ENCODE peak calls at places on chromosomes 2 and 18, in five cellular contexts. One of them, this sample, is unnamed.

GRCh38 chr2:28312307-28313278 is 80.1 kb upstream of the FOSL2 start:
- DNase-seq in K562: no peak
- DNase-seq in SK-N-SH: no peak
- DNase-seq in Panc1: no peak
- DNase-seq in sigmoid colon: no peak
- DNase-seq in this sample: no peak

GRCh38 chr18:35073186-35074105 is 32.2 kb downstream of the MAPRE2 start:
- DNase-seq in K562: no peak
- DNase-seq in sigmoid colon: no peak
- DNase-seq in SK-N-SH: no peak
- DNase-seq in Panc1: no peak
- DNase-seq in this sample: no peak

GRCh38 chr18:22019193-22019592 is 150.2 kb upstream of the GATA6 start:
- DNase-seq in sigmoid colon: no peak
- DNase-seq in SK-N-SH: no peak
- DNase-seq in Panc1: no peak
- DNase-seq in K562: no peak
- DNase-seq in this sample: no peak

GRCh38 chr2:189442468-189442867 is 1.2 kb downstream of the WDR75 start:
- DNase-seq in K562: no peak
- DNase-seq in SK-N-SH: no peak
- DNase-seq in sigmoid colon: no peak
- DNase-seq in Panc1: no peak
- DNase-seq in this sample: no peak

GRCh38 chr2:20049631-20050030 is 1.8 kb downstream of the LAPTM4A start:
- DNase-seq in sigmoid colon: no peak
- DNase-seq in SK-N-SH: no peak
- DNase-seq in Panc1: no peak
- DNase-seq in K562: no peak
- DNase-seq in this sample: peak; percentile 48

GRCh38 chr2:141927536-141927935 is 203.3 kb downstream of the LRP1B start:
- DNase-seq in SK-N-SH: no peak
- DNase-seq in sigmoid colon: no peak
- DNase-seq in Panc1: no peak
- DNase-seq in K562: no peak
- DNase-seq in this sample: no peak

GRCh38 chr2:115389024-115389423 is 946.6 kb downstream of the DPP10 start:
- DNase-seq in Panc1: no peak
- DNase-seq in K562: no peak
- DNase-seq in SK-N-SH: no peak
- DNase-seq in sigmoid colon: no peak
- DNase-seq in this sample: no peak

GRCh38 chr2:196823750-196824149 is 14.6 kb upstream of the C2orf66 start:
- DNase-seq in SK-N-SH: no peak
- DNase-seq in sigmoid colon: no peak
- DNase-seq in Panc1: peak; percentile 22
- DNase-seq in K562: no peak
- DNase-seq in this sample: no peak

GRCh38 chr2:128727404-128727803 is 408.7 kb upstream of the HS6ST1 start:
- DNase-seq in Panc1: no peak
- DNase-seq in SK-N-SH: no peak
- DNase-seq in sigmoid colon: no peak
- DNase-seq in K562: no peak
- DNase-seq in this sample: no peak

GRCh38 chr2:79882548-79882947 is 369.7 kb downstream of the CTNNA2 start:
- DNase-seq in sigmoid colon: no peak
- DNase-seq in SK-N-SH: no peak
- DNase-seq in Panc1: no peak
- DNase-seq in K562: no peak
- DNase-seq in this sample: no peak

GRCh38 chr2:127053731-127054603 is 53.0 kb downstream of the BIN1 start:
- DNase-seq in sigmoid colon: peak; percentile 64
- DNase-seq in SK-N-SH: peak; percentile 52
- DNase-seq in Panc1: no peak
- DNase-seq in K562: no peak
- DNase-seq in this sample: no peak

GRCh38 chr2:156189584-156189983 is 142.9 kb downstream of the NR4A2 start:
- DNase-seq in Panc1: no peak
- DNase-seq in K562: no peak
- DNase-seq in SK-N-SH: no peak
- DNase-seq in sigmoid colon: no peak
- DNase-seq in this sample: no peak

GRCh38 chr18:77635858-77636257 is 386.2 kb downstream of the GALR1 start:
- DNase-seq in SK-N-SH: no peak
- DNase-seq in K562: no peak
- DNase-seq in Panc1: no peak
- DNase-seq in sigmoid colon: no peak
- DNase-seq in this sample: no peak

GRCh38 chr18:43970656-43971055 is 693.4 kb upstream of the SYT4 start:
- DNase-seq in sigmoid colon: no peak
- DNase-seq in SK-N-SH: no peak
- DNase-seq in Panc1: no peak
- DNase-seq in K562: no peak
- DNase-seq in this sample: peak; percentile 2

GRCh38 chr2:26562811-26563645 is 78.1 kb downstream of the CIB4 start:
- DNase-seq in Panc1: no peak
- DNase-seq in K562: no peak
- DNase-seq in sigmoid colon: peak; percentile 68
- DNase-seq in SK-N-SH: no peak
- DNase-seq in this sample: peak; percentile 44

GRCh38 chr2:200471324-200471848 is 38.5 kb downstream of the KCTD18 start:
- DNase-seq in Panc1: no peak
- DNase-seq in SK-N-SH: peak; percentile 71
- DNase-seq in K562: peak; percentile 39
- DNase-seq in sigmoid colon: no peak
- DNase-seq in this sample: peak; percentile 70

GRCh38 chr18:48905541-48905940 is 45.2 kb downstream of the SMAD7 start:
- DNase-seq in SK-N-SH: no peak
- DNase-seq in sigmoid colon: no peak
- DNase-seq in K562: no peak
- DNase-seq in Panc1: no peak
- DNase-seq in this sample: no peak

GRCh38 chr18:3340682-3341097 is 78.8 kb downstream of the MYL12B start:
- DNase-seq in sigmoid colon: no peak
- DNase-seq in SK-N-SH: no peak
- DNase-seq in K562: peak; percentile 34
- DNase-seq in Panc1: no peak
- DNase-seq in this sample: no peak

GRCh38 chr2:197137826-197138480 is 172.6 kb downstream of the ANKRD44 start:
- DNase-seq in SK-N-SH: no peak
- DNase-seq in Panc1: peak; percentile 39
- DNase-seq in sigmoid colon: no peak
- DNase-seq in K562: no peak
- DNase-seq in this sample: no peak

GRCh38 chr18:37701967-37702366 is 136.4 kb upstream of the CELF4 start:
- DNase-seq in Panc1: no peak
- DNase-seq in K562: no peak
- DNase-seq in SK-N-SH: no peak
- DNase-seq in sigmoid colon: no peak
- DNase-seq in this sample: no peak

GRCh38 chr2:41283079-41283765 is 764.6 kb upstream of the PKDCC start:
- DNase-seq in Panc1: no peak
- DNase-seq in sigmoid colon: no peak
- DNase-seq in SK-N-SH: peak; percentile 12
- DNase-seq in K562: no peak
- DNase-seq in this sample: peak; percentile 36

GRCh38 chr2:119853777-119854399 is 94.2 kb downstream of the PTPN4 start:
- DNase-seq in SK-N-SH: no peak
- DNase-seq in K562: no peak
- DNase-seq in Panc1: no peak
- DNase-seq in sigmoid colon: no peak
- DNase-seq in this sample: peak; percentile 51

GRCh38 chr2:208595386-208596275 is 189.0 kb downstream of the PTH2R start:
- DNase-seq in SK-N-SH: no peak
- DNase-seq in Panc1: no peak
- DNase-seq in K562: peak; percentile 73
- DNase-seq in sigmoid colon: no peak
- DNase-seq in this sample: peak; percentile 17

GRCh38 chr2:173749315-173749714 is 215.9 kb downstream of the SP3 start:
- DNase-seq in sigmoid colon: no peak
- DNase-seq in K562: no peak
- DNase-seq in Panc1: peak; percentile 15
- DNase-seq in SK-N-SH: no peak
- DNase-seq in this sample: no peak

GRCh38 chr18:36856815-36857214 is 27.9 kb downstream of the KIAA1328 start:
- DNase-seq in sigmoid colon: no peak
- DNase-seq in SK-N-SH: no peak
- DNase-seq in Panc1: no peak
- DNase-seq in K562: no peak
- DNase-seq in this sample: no peak

GRCh38 chr2:161307676-161308075 is 549 bp upstream of the PSMD14 start:
- DNase-seq in Panc1: no peak
- DNase-seq in SK-N-SH: no peak
- DNase-seq in K562: no peak
- DNase-seq in sigmoid colon: no peak
- DNase-seq in this sample: no peak

GRCh38 chr2:193907561-193907960 is 1712.8 kb upstream of the TMEFF2 start:
- DNase-seq in SK-N-SH: no peak
- DNase-seq in K562: no peak
- DNase-seq in sigmoid colon: no peak
- DNase-seq in Panc1: no peak
- DNase-seq in this sample: no peak

GRCh38 chr2:132881540-132881939 is 211.5 kb upstream of the LYPD1 start:
- DNase-seq in SK-N-SH: no peak
- DNase-seq in K562: no peak
- DNase-seq in sigmoid colon: no peak
- DNase-seq in Panc1: no peak
- DNase-seq in this sample: no peak

GRCh38 chr18:24630346-24630880 is 170.0 kb downstream of the HRH4 start:
- DNase-seq in Panc1: no peak
- DNase-seq in K562: no peak
- DNase-seq in SK-N-SH: no peak
- DNase-seq in sigmoid colon: no peak
- DNase-seq in this sample: no peak

GRCh38 chr2:198471291-198471690 is 666.9 kb downstream of the PLCL1 start:
- DNase-seq in Panc1: no peak
- DNase-seq in sigmoid colon: no peak
- DNase-seq in K562: no peak
- DNase-seq in SK-N-SH: no peak
- DNase-seq in this sample: peak; percentile 53
- TF ChIP-seq CTCF in Panc1: peak; percentile 18
- TF ChIP-seq CTCF in sigmoid colon: no peak
- TF ChIP-seq CTCF in K562: no peak
- TF ChIP-seq CTCF in SK-N-SH: no peak
- TF ChIP-seq CTCF in this sample: peak; percentile 72

GRCh38 chr18:64171576-64171975 is 22.7 kb upstream of the LINC00305 start:
- DNase-seq in sigmoid colon: no peak
- DNase-seq in K562: no peak
- DNase-seq in SK-N-SH: no peak
- DNase-seq in Panc1: no peak
- DNase-seq in this sample: no peak

GRCh38 chr18:64167408-64167807 is 18.5 kb upstream of the LINC00305 start:
- DNase-seq in SK-N-SH: no peak
- DNase-seq in sigmoid colon: no peak
- DNase-seq in Panc1: no peak
- DNase-seq in K562: no peak
- DNase-seq in this sample: no peak

GRCh38 chr18:64164883-64165282 is 16.0 kb upstream of the LINC00305 start:
- DNase-seq in K562: no peak
- DNase-seq in SK-N-SH: no peak
- DNase-seq in Panc1: no peak
- DNase-seq in sigmoid colon: no peak
- DNase-seq in this sample: peak; percentile 43

DNA sequence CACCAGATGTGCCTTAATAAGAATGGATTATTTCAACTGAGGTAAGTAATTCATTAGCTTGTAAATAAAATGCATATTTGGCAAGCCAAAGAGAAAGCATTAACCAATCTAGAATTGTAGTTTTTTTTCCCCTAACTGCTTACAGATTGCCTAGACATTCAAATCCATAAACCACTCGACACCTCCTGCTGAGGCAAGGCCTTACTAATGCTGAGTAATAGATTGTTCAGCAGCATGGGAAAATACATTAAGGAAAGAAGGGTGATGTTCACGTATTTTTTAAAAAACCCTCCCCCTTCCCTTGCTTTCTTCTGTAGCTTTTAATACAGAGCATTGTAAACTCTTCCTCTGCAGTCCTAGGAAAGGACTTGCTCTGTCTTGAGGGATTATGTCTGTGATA is 17.0 kb upstream of the LINC00305 start:
- DNase-seq in Panc1: no peak
- DNase-seq in K562: no peak
- DNase-seq in sigmoid colon: no peak
- DNase-seq in SK-N-SH: no peak
- DNase-seq in this sample: no peak
- TF ChIP-seq POLR2AphosphoS5 in Panc1: no peak
- TF ChIP-seq POLR2AphosphoS5 in K562: no peak
- TF ChIP-seq POLR2AphosphoS5 in sigmoid colon: no peak
- TF ChIP-seq POLR2AphosphoS5 in SK-N-SH: no peak
- TF ChIP-seq POLR2AphosphoS5 in this sample: no peak

DNA sequence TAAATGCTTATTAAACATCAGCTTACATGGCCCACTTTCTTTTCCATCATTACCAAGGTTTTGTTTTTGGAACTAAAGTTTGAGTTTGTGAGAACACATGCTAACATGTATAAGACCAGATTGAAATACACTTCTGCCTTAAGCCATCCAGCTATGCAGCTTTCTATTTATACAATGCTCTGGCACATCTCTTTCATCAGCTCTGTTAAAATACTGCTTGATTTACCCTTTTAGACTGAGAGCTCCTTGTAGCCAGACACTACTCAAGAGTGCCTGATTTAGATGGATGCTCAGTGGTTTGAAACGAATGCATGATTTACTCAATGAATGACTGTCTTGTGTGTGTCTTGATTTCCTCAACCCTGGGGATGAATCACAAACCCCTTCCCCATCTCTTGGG is 392.5 kb downstream of the THSD7B start:
- DNase-seq in K562: no peak
- DNase-seq in sigmoid colon: no peak
- DNase-seq in Panc1: no peak
- DNase-seq in SK-N-SH: no peak
- DNase-seq in this sample: no peak
- TF ChIP-seq CTCF in K562: no peak
- TF ChIP-seq CTCF in sigmoid colon: no peak
- TF ChIP-seq CTCF in Panc1: no peak
- TF ChIP-seq CTCF in SK-N-SH: no peak
- TF ChIP-seq CTCF in this sample: no peak

DNA sequence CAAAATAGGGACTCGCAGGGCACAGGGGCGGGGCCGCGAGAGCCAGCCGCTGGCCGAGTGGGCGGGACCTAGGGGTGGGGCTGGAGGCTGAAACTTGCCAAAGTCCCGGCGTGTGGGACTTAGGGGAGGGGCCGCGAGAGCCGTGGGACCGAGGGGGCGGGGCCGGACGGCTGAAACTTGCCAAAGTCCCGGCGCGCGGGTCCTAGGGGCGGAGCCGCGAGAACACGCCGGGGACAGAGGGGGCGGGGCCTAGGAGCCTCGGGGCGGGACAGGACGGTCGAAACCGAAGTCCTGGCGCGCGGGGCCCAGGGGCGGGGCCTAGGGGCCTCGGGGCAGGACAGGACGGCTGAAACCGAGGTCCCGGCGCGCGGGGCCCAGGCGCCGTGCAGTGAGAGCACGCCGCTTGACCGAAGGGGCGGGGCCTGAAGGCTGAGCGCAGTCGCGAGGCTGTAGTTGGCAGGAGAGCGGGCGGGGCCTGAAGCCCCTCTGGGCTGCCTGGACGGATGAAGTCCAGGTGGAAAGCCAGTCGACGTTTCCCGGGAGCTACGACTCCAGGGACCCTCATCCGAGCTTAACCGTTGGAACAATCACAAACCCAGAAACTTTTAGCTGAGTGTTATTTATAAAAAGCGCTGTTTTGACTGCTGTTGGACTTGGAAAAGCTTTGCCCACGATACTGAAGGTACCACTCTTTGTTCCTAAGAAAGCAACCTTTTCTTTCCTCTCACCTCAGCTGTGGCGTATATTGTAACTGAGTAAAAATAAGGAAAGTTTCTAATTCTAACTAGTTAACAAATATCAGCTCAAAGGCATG is 475 bp upstream of the BARD1 start:
- DNase-seq in Panc1: peak; percentile 88
- DNase-seq in sigmoid colon: peak; percentile 99
- DNase-seq in SK-N-SH: peak; percentile 97
- DNase-seq in K562: peak; percentile 94
- DNase-seq in this sample: peak; percentile 98
- TF ChIP-seq POLR2AphosphoS5 in Panc1: peak; percentile 58
- TF ChIP-seq POLR2AphosphoS5 in sigmoid colon: peak; percentile 46
- TF ChIP-seq POLR2AphosphoS5 in SK-N-SH: peak; percentile 72
- TF ChIP-seq POLR2AphosphoS5 in K562: peak; percentile 48
- TF ChIP-seq POLR2AphosphoS5 in this sample: peak; percentile 79

This sample was measured in GM23338.